ENCODE peak calls at places on chromosomes 3 and 15, in seven cellular contexts. One of them, this sample, is unnamed.

GRCh38 chr3:14286887-14287496 is 108.4 kb downstream of the LSM3 start:
- DNase-seq in lung: no peak
- DNase-seq in HCT116: no peak
- DNase-seq in Peyer's patch: no peak
- DNase-seq in tibial artery: no peak
- DNase-seq in PC-9: no peak
- DNase-seq in left lung: no peak
- DNase-seq in this sample: no peak

GRCh38 chr15:45331977-45332376 is 46.4 kb downstream of the GATM start:
- DNase-seq in lung: no peak
- DNase-seq in HCT116: no peak
- DNase-seq in Peyer's patch: no peak
- DNase-seq in tibial artery: no peak
- DNase-seq in PC-9: no peak
- DNase-seq in left lung: no peak
- DNase-seq in this sample: no peak

GRCh38 chr3:160403028-160403545 is 3.6 kb downstream of the SMC4 start:
- DNase-seq in lung: no peak
- DNase-seq in HCT116: no peak
- DNase-seq in Peyer's patch: no peak
- DNase-seq in tibial artery: no peak
- DNase-seq in PC-9: no peak
- DNase-seq in left lung: no peak
- DNase-seq in this sample: no peak

GRCh38 chr3:148790841-148791240 is 36.8 kb upstream of the CPB1 start:
- DNase-seq in lung: no peak
- DNase-seq in HCT116: no peak
- DNase-seq in Peyer's patch: no peak
- DNase-seq in tibial artery: peak; percentile 74
- DNase-seq in PC-9: no peak
- DNase-seq in left lung: peak; percentile 60
- DNase-seq in this sample: no peak

GRCh38 chr3:188139466-188139865 is 14.5 kb upstream of the LPP start:
- DNase-seq in lung: no peak
- DNase-seq in HCT116: no peak
- DNase-seq in Peyer's patch: no peak
- DNase-seq in tibial artery: no peak
- DNase-seq in PC-9: no peak
- DNase-seq in left lung: no peak
- DNase-seq in this sample: no peak

GRCh38 chr3:51963951-51964451 is 3.3 kb downstream of the PCBP4 start:
- DNase-seq in lung: no peak
- DNase-seq in HCT116: no peak
- DNase-seq in Peyer's patch: no peak
- DNase-seq in tibial artery: no peak
- DNase-seq in PC-9: no peak
- DNase-seq in left lung: no peak
- DNase-seq in this sample: no peak

GRCh38 chr15:77118787-77119410 is 48.0 kb upstream of the TSPAN3 start:
- DNase-seq in lung: no peak
- DNase-seq in HCT116: peak; percentile 36
- DNase-seq in Peyer's patch: no peak
- DNase-seq in tibial artery: no peak
- DNase-seq in PC-9: peak; percentile 33
- DNase-seq in left lung: no peak
- DNase-seq in this sample: peak; percentile 74

GRCh38 chr3:41598329-41598728 is 363.6 kb downstream of the ULK4 start:
- DNase-seq in lung: no peak
- DNase-seq in HCT116: no peak
- DNase-seq in Peyer's patch: no peak
- DNase-seq in tibial artery: no peak
- DNase-seq in PC-9: no peak
- DNase-seq in left lung: no peak
- DNase-seq in this sample: no peak

GRCh38 chr3:24389108-24390090 is 105.3 kb downstream of the THRB start:
- DNase-seq in lung: no peak
- DNase-seq in HCT116: no peak
- DNase-seq in Peyer's patch: no peak
- DNase-seq in tibial artery: no peak
- DNase-seq in PC-9: no peak
- DNase-seq in left lung: no peak
- DNase-seq in this sample: peak; percentile 72

GRCh38 chr15:100769975-100770340 is 109.7 kb upstream of the ALDH1A3 start:
- DNase-seq in lung: peak; percentile 20
- DNase-seq in HCT116: no peak
- DNase-seq in Peyer's patch: no peak
- DNase-seq in tibial artery: no peak
- DNase-seq in PC-9: no peak
- DNase-seq in left lung: no peak
- DNase-seq in this sample: no peak

GRCh38 chr3:29385056-29385455 is 104.2 kb downstream of the RBMS3 start:
- DNase-seq in lung: no peak
- DNase-seq in HCT116: no peak
- DNase-seq in Peyer's patch: no peak
- DNase-seq in tibial artery: no peak
- DNase-seq in PC-9: no peak
- DNase-seq in left lung: no peak
- DNase-seq in this sample: no peak

GRCh38 chr3:123757281-123757940 is 126.7 kb downstream of the MYLK start:
- DNase-seq in lung: no peak
- DNase-seq in HCT116: no peak
- DNase-seq in Peyer's patch: no peak
- DNase-seq in tibial artery: peak; percentile 75
- DNase-seq in PC-9: peak; percentile 27
- DNase-seq in left lung: peak; percentile 76
- DNase-seq in this sample: no peak

GRCh38 chr15:69979269-69979668 is 118.4 kb downstream of the TLE3 start:
- DNase-seq in lung: no peak
- DNase-seq in HCT116: no peak
- DNase-seq in Peyer's patch: peak; percentile 65
- DNase-seq in tibial artery: no peak
- DNase-seq in PC-9: peak; percentile 17
- DNase-seq in left lung: no peak
- DNase-seq in this sample: no peak

GRCh38 chr3:142118911-142119310 is 30.4 kb downstream of the TFDP2 start:
- DNase-seq in lung: no peak
- DNase-seq in HCT116: no peak
- DNase-seq in Peyer's patch: no peak
- DNase-seq in tibial artery: no peak
- DNase-seq in PC-9: no peak
- DNase-seq in left lung: no peak
- DNase-seq in this sample: no peak

GRCh38 chr3:146581080-146581601 is 24.0 kb downstream of the PLSCR5 start:
- DNase-seq in lung: no peak
- DNase-seq in HCT116: no peak
- DNase-seq in Peyer's patch: no peak
- DNase-seq in tibial artery: no peak
- DNase-seq in PC-9: no peak
- DNase-seq in left lung: no peak
- DNase-seq in this sample: no peak

GRCh38 chr3:142374687-142375086 is 73.2 kb downstream of the XRN1 start:
- DNase-seq in lung: no peak
- DNase-seq in HCT116: no peak
- DNase-seq in Peyer's patch: no peak
- DNase-seq in tibial artery: no peak
- DNase-seq in PC-9: no peak
- DNase-seq in left lung: no peak
- DNase-seq in this sample: no peak

GRCh38 chr3:127822836-127823589 is 698 bp upstream of the MGLL start:
- DNase-seq in lung: peak; percentile 49
- DNase-seq in HCT116: no peak
- DNase-seq in Peyer's patch: no peak
- DNase-seq in tibial artery: peak; percentile 89
- DNase-seq in PC-9: peak; percentile 49
- DNase-seq in left lung: peak; percentile 71
- DNase-seq in this sample: peak; percentile 57

DNA sequence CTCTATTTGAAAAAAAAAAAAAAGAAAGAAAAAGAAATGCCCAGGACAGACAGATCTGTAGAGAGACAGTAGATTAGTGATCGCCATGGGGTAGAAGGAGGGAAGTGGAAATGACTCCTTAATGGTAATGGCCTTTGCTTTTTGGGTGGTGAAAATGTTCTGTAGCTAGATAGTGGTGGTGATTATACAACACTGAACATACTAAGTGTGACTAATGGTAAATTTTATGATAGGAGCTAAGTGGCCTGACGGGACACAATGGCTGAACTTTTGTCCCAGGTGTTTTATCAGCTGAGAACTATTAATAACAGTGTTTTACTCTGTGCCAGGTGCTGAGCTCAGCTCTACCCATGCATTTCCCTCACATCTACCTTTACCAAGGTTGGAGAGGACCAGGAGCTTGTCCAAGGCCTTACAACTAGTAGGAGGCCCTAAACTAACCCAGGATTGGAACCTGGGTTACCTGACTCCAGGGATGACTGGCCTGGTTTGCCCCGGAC is 66.8 kb downstream of the TRIM71 start:
- DNase-seq in lung: no peak
- DNase-seq in HCT116: no peak
- DNase-seq in Peyer's patch: no peak
- DNase-seq in tibial artery: no peak
- DNase-seq in PC-9: no peak
- DNase-seq in left lung: no peak
- DNase-seq in this sample: no peak
- H3K4me1 ChIP-seq in lung: peaks cover 2% of the 10 kb centered on the region
- H3K4me1 ChIP-seq in HCT116: peaks cover 5% of the 10 kb centered on the region
- H3K4me1 ChIP-seq in Peyer's patch: no peaks in the 10 kb centered on the region
- H3K4me1 ChIP-seq in tibial artery: no peaks in the 10 kb centered on the region
- H3K4me1 ChIP-seq in PC-9: no peaks in the 10 kb centered on the region
- H3K4me1 ChIP-seq in left lung: no peaks in the 10 kb centered on the region
- H3K4me1 ChIP-seq in this sample: no peaks in the 10 kb centered on the region

DNA sequence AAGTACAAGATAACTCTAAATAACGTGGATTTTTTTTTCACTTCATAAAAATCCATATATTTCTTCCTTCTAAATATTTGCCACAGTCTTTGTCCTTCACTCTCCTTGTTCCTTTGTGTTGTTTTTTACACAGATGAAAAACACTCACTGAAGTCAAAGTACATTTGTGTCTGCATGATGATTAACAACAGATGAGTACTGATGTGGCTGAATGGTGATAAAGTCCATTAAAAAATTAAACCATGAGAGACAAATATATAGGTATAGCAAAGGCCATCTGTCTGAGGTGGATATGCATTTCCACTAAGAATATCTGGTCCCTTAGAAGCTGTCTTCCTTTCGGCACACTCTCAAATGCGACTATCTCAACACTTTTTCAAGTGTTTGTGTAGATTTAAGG is 317.5 kb upstream of the MCTP2 start:
- DNase-seq in lung: no peak
- DNase-seq in HCT116: no peak
- DNase-seq in Peyer's patch: no peak
- DNase-seq in tibial artery: no peak
- DNase-seq in PC-9: no peak
- DNase-seq in left lung: no peak
- DNase-seq in this sample: no peak
- H3K4me3 ChIP-seq in lung: no peak overlapping the region
- H3K4me3 ChIP-seq in HCT116: no peak overlapping the region
- H3K4me3 ChIP-seq in Peyer's patch: no peak overlapping the region
- H3K4me3 ChIP-seq in tibial artery: no peak overlapping the region
- H3K4me3 ChIP-seq in PC-9: no peak overlapping the region
- H3K4me3 ChIP-seq in left lung: no peak overlapping the region
- H3K4me3 ChIP-seq in this sample: no peak overlapping the region

GRCh38 chr3:124771083-124771445 is 40.8 kb downstream of the UMPS start:
- DNase-seq in lung: no peak
- DNase-seq in HCT116: no peak
- DNase-seq in Peyer's patch: no peak
- DNase-seq in tibial artery: no peak
- DNase-seq in PC-9: no peak
- DNase-seq in left lung: no peak
- DNase-seq in this sample: no peak

GRCh38 chr3:124772081-124772831 is 42.0 kb downstream of the UMPS start:
- DNase-seq in lung: no peak
- DNase-seq in HCT116: no peak
- DNase-seq in Peyer's patch: no peak
- DNase-seq in tibial artery: no peak
- DNase-seq in PC-9: no peak
- DNase-seq in left lung: no peak
- DNase-seq in this sample: peak; percentile 39

GRCh38 chr3:124768812-124769211 is 38.6 kb downstream of the UMPS start:
- DNase-seq in lung: no peak
- DNase-seq in HCT116: no peak
- DNase-seq in Peyer's patch: no peak
- DNase-seq in tibial artery: no peak
- DNase-seq in PC-9: no peak
- DNase-seq in left lung: no peak
- DNase-seq in this sample: peak; percentile 42

GRCh38 chr3:124769462-124769861 is 39.2 kb downstream of the UMPS start:
- DNase-seq in lung: no peak
- DNase-seq in HCT116: no peak
- DNase-seq in Peyer's patch: no peak
- DNase-seq in tibial artery: no peak
- DNase-seq in PC-9: no peak
- DNase-seq in left lung: no peak
- DNase-seq in this sample: no peak

DNA sequence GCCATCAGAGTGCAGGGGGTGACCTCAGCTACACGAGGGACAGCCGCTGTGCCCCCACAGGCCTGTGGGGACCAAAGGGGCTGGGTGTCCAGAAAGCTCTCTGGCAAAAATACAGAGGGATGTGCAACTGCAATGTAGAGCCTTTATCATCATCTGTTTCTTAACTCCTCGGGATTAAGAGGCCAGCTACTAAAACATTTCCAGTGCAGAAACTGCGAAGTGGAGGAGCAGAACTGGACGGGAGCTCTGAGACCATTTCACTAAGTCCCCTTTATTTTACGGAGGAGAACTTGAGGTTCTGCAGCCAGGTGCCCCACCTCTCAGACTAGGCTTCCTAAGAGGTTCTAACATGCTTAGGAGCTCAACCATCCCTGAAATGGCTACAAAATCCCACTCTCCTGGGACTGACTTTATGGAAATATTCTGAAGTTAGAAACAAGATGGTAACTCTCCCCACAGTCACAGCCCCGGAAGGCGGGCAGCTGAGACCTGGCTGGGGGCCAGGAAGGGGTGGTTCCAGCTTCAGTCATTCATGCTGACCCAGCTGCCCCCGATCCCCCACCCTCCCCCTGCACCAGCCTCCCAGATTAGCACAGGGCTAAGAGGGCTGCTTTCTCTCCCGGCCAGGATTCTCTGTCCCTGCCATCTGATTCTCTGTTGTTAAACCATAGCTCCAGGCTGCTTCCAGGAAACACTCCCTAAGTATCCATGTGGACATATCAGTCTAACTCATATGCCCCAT is 40.3 kb downstream of the UMPS start:
- DNase-seq in lung: no peak
- DNase-seq in HCT116: no peak
- DNase-seq in Peyer's patch: no peak
- DNase-seq in tibial artery: peak; percentile 86
- DNase-seq in PC-9: no peak
- DNase-seq in left lung: no peak
- DNase-seq in this sample: no peak
- H3K4me1 ChIP-seq in lung: peaks cover 19% of the 10 kb centered on the region
- H3K4me1 ChIP-seq in HCT116: peaks cover 10% of the 10 kb centered on the region
- H3K4me1 ChIP-seq in Peyer's patch: no peaks in the 10 kb centered on the region
- H3K4me1 ChIP-seq in tibial artery: peaks cover 48% of the 10 kb centered on the region
- H3K4me1 ChIP-seq in PC-9: peaks cover 5% of the 10 kb centered on the region
- H3K4me1 ChIP-seq in left lung: peaks cover 9% of the 10 kb centered on the region
- H3K4me1 ChIP-seq in this sample: peaks cover 14% of the 10 kb centered on the region

DNA sequence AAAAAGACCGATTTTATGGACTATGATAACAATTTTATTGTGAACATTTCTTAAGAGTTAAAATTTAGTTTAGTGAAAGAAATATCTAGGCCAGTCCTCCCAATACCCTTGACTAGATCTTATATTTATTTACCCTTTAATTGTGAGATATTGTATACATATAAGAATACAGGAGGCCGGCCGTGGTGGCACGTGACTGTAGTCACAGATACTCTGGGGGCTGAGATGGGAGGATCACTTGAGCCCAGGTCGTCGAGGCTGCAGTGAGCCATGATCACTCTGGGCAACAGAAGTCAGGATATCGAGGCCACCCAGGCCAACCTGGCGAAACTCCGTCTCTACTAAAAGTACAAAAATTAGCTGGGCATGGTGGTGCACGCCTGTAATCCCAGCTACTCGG is 767 bp upstream of the RMDN3 start:
- DNase-seq in lung: no peak
- DNase-seq in HCT116: no peak
- DNase-seq in Peyer's patch: no peak
- DNase-seq in tibial artery: no peak
- DNase-seq in PC-9: no peak
- DNase-seq in left lung: no peak
- DNase-seq in this sample: no peak
- H3K4me3 ChIP-seq in lung: no peak overlapping the region
- H3K4me3 ChIP-seq in HCT116: peak overlapping the region; percentile 99
- H3K4me3 ChIP-seq in Peyer's patch: peak overlapping the region; percentile 97
- H3K4me3 ChIP-seq in tibial artery: peak overlapping the region; percentile 91
- H3K4me3 ChIP-seq in PC-9: peak overlapping the region; percentile 93
- H3K4me3 ChIP-seq in left lung: peak overlapping the region; percentile 91
- H3K4me3 ChIP-seq in this sample: peak overlapping the region; percentile 91

This sample was measured in body of pancreas.